ENCODE peak calls at places on chromosomes 7 and 10, in nine cellular contexts. V is MG63; U is EH; O is activated naive CD8-positive, alpha-beta T cell treated with anti-CD3 and anti-CD28 coated beads, Interleukin-2, amount 50 U/mL, for 24 hours; Y is ecto neural progenitor cell; Z is endothelial cell; A is T-helper 2 cell; C is ELF-1; P is activated T-cell treated with anti-CD3 and anti-CD28 coated beads for 24 hours. J is an unnamed sample.

GRCh38 chr7:99953649-99954048 is 22.2 kb downstream of the AZGP1 start:
- DNase-seq in C (no peak), U (peak; percentile 40), P (no peak), A (no peak), V (no peak), Z (no peak), Y (no peak), O (no peak), J (no peak)

GRCh38 chr7:141915565-141915964 is 634 bp upstream of the OR9A4 start:
- DNase-seq in P (no peak), Y (no peak), A (no peak), U (no peak), Z (no peak), V (no peak), O (no peak), C (no peak), J (no peak)

GRCh38 chr7:149692557-149692982 is 80.8 kb downstream of the ZNF467 start:
- DNase-seq in Y (peak; percentile 59), A (no peak), U (no peak), P (no peak), V (no peak), C (peak; percentile 36), Z (no peak), O (no peak), J (no peak)

GRCh38 chr10:106935978-106936451 is 228.5 kb downstream of the SORCS1 start:
- DNase-seq in U (no peak), A (no peak), O (no peak), C (no peak), P (no peak), Z (no peak), V (no peak), Y (no peak), J (no peak)

GRCh38 chr7:50436133-50436802 is 13.9 kb downstream of the FIGNL1 start:
- DNase-seq in P (no peak), V (peak; percentile 70), C (peak; percentile 17), A (no peak), Z (no peak), O (no peak), Y (no peak), U (peak; percentile 89), J (no peak)

GRCh38 chr10:22246680-22247391 is 29.0 kb upstream of the EBLN1 start:
- DNase-seq in U (peak; percentile 61), Z (no peak), O (no peak), C (no peak), V (no peak), P (peak; percentile 41), Y (no peak), A (peak; percentile 64), J (no peak)

GRCh38 chr7:54785261-54785660 is 26.2 kb upstream of the SEC61G start:
- DNase-seq in P (no peak), U (peak; percentile 11), O (no peak), V (no peak), C (no peak), Z (no peak), Y (no peak), A (no peak), J (no peak)

GRCh38 chr7:70178787-70179186 is 580.5 kb downstream of the AUTS2 start:
- DNase-seq in P (no peak), V (peak; percentile 92), Z (no peak), C (no peak), Y (no peak), O (no peak), U (no peak), A (no peak), J (no peak)

GRCh38 chr10:123381271-123381670 is 227.1 kb downstream of the BUB3 start:
- DNase-seq in Y (no peak), Z (no peak), A (no peak), P (no peak), U (no peak), C (no peak), O (no peak), V (no peak), J (no peak)